ENCODE peak calls at places on chromosome 12, in five cellular contexts. B is GM23338, E is SK-N-SH, P is HCT116, M is prostate gland. J is an unnamed sample. For H3K4me1, the result is how much of the 10 kb centered on the place peaks cover.

GRCh38 chr12:109542876-109543275 is 30.4 kb downstream of the MMAB start:
- DNase-seq in B (no peak), E (no peak), P (no peak), M (no peak), J (no peak)

GRCh38 chr12:21852251-21852650 is 77.7 kb upstream of the KCNJ8 start:
- DNase-seq in B (no peak), E (no peak), P (no peak), M (no peak), J (no peak)

GRCh38 chr12:98179151-98179550 is 336.2 kb upstream of the TMPO start:
- DNase-seq in B (no peak), E (no peak), P (no peak), M (no peak), J (no peak)

GRCh38 chr12:40127408-40127807 is 21.5 kb upstream of the SLC2A13 start:
- DNase-seq in B (no peak), E (no peak), P (no peak), M (no peak), J (no peak)

GRCh38 chr12:29232086-29232485 is 83.0 kb downstream of the FAR2 start:
- DNase-seq in B (no peak), E (no peak), P (no peak), M (no peak), J (no peak)

GRCh38 chr12:67519824-67520433 is 128.6 kb upstream of the DYRK2 start:
- DNase-seq in B (peak), E (no peak), P (no peak), M (peak), J (no peak)

GRCh38 chr12:69570000-69570516 is 15.2 kb upstream of the CCT2 start:
- DNase-seq in B (no peak), E (no peak), P (peak), M (no peak), J (no peak)

GRCh38 chr12:110585231-110585799 is 2.2 kb upstream of the PPTC7 start:
- DNase-seq in B (peak), E (no peak), P (no peak), M (peak), J (no peak)

GRCh38 chr12:94839347-94839746 is 164.2 kb downstream of the NDUFA12 start:
- DNase-seq in B (no peak), E (no peak), P (no peak), M (no peak), J (no peak)
- H3K4me1 ChIP-seq in B (under half), E (under half), P (under half), M (under half), J (under half)

DNA sequence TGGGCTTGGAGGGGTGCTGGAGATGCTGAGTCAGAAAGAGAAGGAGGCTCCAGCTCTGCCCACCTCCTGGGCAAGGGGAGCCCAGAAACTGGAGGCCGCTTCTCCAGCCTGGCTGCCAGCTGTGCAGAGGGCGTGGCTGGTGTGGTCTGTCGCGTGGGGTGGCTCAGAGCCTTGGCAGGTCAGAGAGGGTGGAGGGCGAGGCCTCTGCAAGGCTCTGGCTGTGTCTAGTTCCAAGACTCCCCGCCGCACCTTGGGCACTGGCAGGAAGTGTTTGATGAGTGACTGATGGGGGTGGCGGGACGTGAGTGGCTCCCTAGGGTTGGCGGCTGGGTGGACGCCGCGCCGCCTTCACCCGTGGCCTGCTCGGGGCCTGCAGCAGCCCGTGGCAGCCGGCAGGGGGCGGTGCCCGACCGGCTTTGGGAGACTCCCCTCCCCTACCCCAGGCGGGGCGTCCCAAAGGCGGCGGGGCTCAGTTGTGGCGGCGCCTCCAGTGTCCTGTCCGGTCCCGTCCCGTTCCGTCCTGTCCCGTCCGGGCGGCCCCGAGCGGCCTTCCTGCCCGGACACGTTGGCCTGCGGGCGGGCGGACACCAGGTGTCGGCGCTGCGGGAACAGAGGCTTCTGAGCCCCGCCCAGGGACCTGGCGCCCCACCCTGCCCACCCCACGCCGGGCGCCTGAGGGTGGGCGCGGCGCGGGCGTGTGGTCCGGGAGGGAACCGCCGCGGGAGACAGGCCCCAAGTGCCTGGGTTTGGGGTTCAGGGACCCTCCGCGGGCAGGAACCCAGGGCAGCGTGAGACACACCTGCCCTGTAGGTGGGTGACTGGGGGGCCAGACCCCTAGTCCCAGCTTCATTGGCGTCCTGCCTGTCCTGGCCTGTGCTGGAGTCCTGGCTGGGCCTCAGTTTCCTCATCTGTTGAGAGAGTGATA is 39.7 kb downstream of the KRT80 start:
- DNase-seq in B (peak), E (peak), P (no peak), M (peak), J (peak)
- TF ChIP-seq POLR2AphosphoS5 in B (no peak), E (no peak), P (peak), M (peak), J (peak)

DNA sequence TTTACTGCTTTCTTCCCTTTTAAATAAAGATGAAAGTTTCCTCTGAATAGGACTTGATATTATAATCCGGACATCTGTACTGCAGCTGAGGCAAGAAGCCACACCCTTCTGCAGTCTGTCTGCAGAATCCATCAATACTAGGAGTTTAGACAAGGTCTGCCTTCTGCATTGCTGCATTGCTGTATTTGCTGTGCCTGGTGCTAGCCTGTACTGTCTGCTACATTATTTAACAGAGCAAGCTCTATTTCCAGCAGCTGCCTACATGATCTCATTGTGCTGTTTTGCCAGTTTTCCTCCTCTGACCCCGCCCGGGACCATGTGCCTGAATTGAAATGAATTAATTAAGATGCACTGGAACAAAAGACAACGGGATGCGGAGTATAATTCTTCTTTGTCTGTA is 1.7 kb downstream of the TUBA1A start:
- DNase-seq in B (no peak), E (peak), P (no peak), M (no peak), J (no peak)
- H3K27ac ChIP-seq in B (no peak), E (peak), P (no peak), M (no peak), J (peak)

GRCh38 chr12:11854011-11854499 is 204.6 kb downstream of the ETV6 start:
- DNase-seq in B (no peak), E (no peak), P (no peak), M (no peak), J (no peak)
- H3K4me1 ChIP-seq in B (under half), E (under half), P (under half), M (under half), J (under half)

GRCh38 chr12:38152816-38153736 is 163.5 kb upstream of the ALG10B start:
- DNase-seq in B (no peak), E (no peak), P (no peak), M (no peak), J (no peak)

GRCh38 chr12:38144601-38145436 is 171.8 kb upstream of the ALG10B start:
- DNase-seq in B (no peak), E (no peak), P (no peak), M (no peak), J (no peak)

GRCh38 chr12:38151991-38152700 is 164.4 kb upstream of the ALG10B start:
- DNase-seq in B (no peak), E (no peak), P (no peak), M (no peak), J (no peak)

GRCh38 chr12:38153737-38154061 is 162.9 kb upstream of the ALG10B start:
- DNase-seq in B (no peak), E (no peak), P (no peak), M (no peak), J (no peak)

GRCh38 chr12:38149395-38150073 is 167.0 kb upstream of the ALG10B start:
- DNase-seq in B (no peak), E (no peak), P (peak), M (no peak), J (no peak)
- TF ChIP-seq POLR2AphosphoS5 in B (no peak), E (no peak), P (no peak), M (no peak), J (no peak)

J was measured in transverse colon.